ENCODE peak calls at places on chromosomes 11 and 22, in ten cellular contexts. J is Panc1, R is HepG2, S is endothelial cell of umbilical vein, E is upper lobe of left lung, I is esophagus muscularis mucosa, F is GM23338, L is breast epithelium, N is sigmoid colon, D is suprapubic skin. P is an unnamed sample.
A peak's percentile ranks its signal among the peaks of the same experiment; 100 is the strongest.

GRCh38 chr11:123653997-123654565 is 343 bp downstream of the SCN3B start:
- DNase-seq in D (no peak), J (no peak), S (peak; percentile 56), R (no peak), F (peak; percentile 79), N (peak; percentile 66), E (peak; percentile 89), I (no peak), L (peak; percentile 24), P (peak; percentile 25)

GRCh38 chr11:47270331-47271271 is 668 bp downstream of the MADD start:
- DNase-seq in S (peak; percentile 26), F (peak; percentile 59), L (no peak), N (peak; percentile 74), D (no peak), R (peak; percentile 49), I (no peak), J (no peak), E (no peak), P (peak; percentile 34)

GRCh38 chr11:3837793-3838192 is 3.0 kb downstream of the RHOG start:
- DNase-seq in N (peak; percentile 76), J (no peak), F (no peak), R (no peak), E (no peak), I (no peak), L (no peak), S (no peak), D (peak; percentile 78), P (peak; percentile 54)

GRCh38 chr22:30701872-30702271 is 7.2 kb downstream of the OSBP2 start:
- DNase-seq in S (no peak), L (no peak), R (no peak), F (no peak), N (no peak), I (no peak), J (no peak), E (no peak), D (no peak), P (no peak)

GRCh38 chr11:101436511-101437142 is 147.2 kb downstream of the TRPC6 start:
- DNase-seq in J (peak; percentile 38), D (no peak), S (peak; percentile 10), L (no peak), E (no peak), N (no peak), I (no peak), R (peak; percentile 18), F (peak; percentile 91), P (peak; percentile 34)

GRCh38 chr11:68965901-68966868 is 14.6 kb downstream of the MRGPRD start:
- DNase-seq in N (peak; percentile 57), I (no peak), L (no peak), S (no peak), D (peak; percentile 69), J (no peak), F (no peak), E (no peak), R (no peak), P (no peak)

GRCh38 chr11:23278121-23278520 is 417.8 kb upstream of the CCDC179 start:
- DNase-seq in D (no peak), L (no peak), N (no peak), S (peak; percentile 33), E (no peak), J (no peak), F (no peak), I (no peak), R (no peak), P (no peak)

GRCh38 chr11:97814325-97814959 is 1206.3 kb upstream of the CNTN5 start:
- DNase-seq in D (no peak), S (peak; percentile 1), I (no peak), J (no peak), F (no peak), R (no peak), E (no peak), L (no peak), N (no peak), P (no peak)

GRCh38 chr11:44992774-44993173 is 42.1 kb upstream of the TP53I11 start:
- DNase-seq in I (no peak), D (no peak), S (no peak), J (no peak), E (no peak), N (no peak), R (no peak), L (no peak), F (no peak), P (no peak)

GRCh38 chr11:23727821-23728220 is 769.0 kb upstream of the LUZP2 start:
- DNase-seq in J (no peak), L (no peak), R (no peak), N (no peak), E (no peak), D (no peak), I (no peak), F (no peak), S (peak; percentile 2), P (no peak)

GRCh38 chr11:127925430-127925829 is 661.9 kb downstream of the ETS1 start:
- DNase-seq in D (no peak), I (no peak), E (no peak), F (no peak), N (no peak), L (no peak), R (no peak), S (no peak), J (no peak), P (no peak)

GRCh38 chr11:125918140-125918840 is 14.0 kb downstream of the DDX25 start:
- DNase-seq in R (no peak), S (no peak), F (peak; percentile 53), L (no peak), N (no peak), J (no peak), I (peak; percentile 84), E (no peak), D (no peak), P (no peak)

GRCh38 chr22:10961043-10961860 is 4566.7 kb upstream of the OR11H1 start:
- DNase-seq in F (no peak), N (no peak), L (no peak), E (peak; percentile 88), J (no peak), S (no peak), D (no peak), I (peak; percentile 92), R (no peak), P (no peak)

GRCh38 chr11:27848423-27848822 is 148.2 kb upstream of the BDNF start:
- DNase-seq in F (no peak), L (no peak), I (no peak), S (no peak), J (no peak), N (no peak), E (no peak), R (no peak), D (no peak), P (no peak)

GRCh38 chr11:117144477-117145392 is 648 bp downstream of the PAFAH1B2 start:
- DNase-seq in L (peak; percentile 37), F (peak; percentile 58), S (peak; percentile 84), R (peak; percentile 64), N (peak; percentile 82), E (peak; percentile 92), D (peak; percentile 82), I (peak; percentile 94), J (no peak), P (peak; percentile 61)

GRCh38 chr11:35236667-35237003 is 97.7 kb downstream of the CD44 start:
- DNase-seq in L (peak; percentile 61), F (no peak), R (no peak), D (no peak), S (no peak), N (no peak), E (no peak), J (no peak), I (no peak), P (no peak)

GRCh38 chr22:37581534-37581933 is 1.6 kb upstream of the LGALS2 start:
- DNase-seq in S (no peak), R (no peak), F (no peak), N (no peak), L (peak; percentile 84), J (no peak), D (no peak), E (peak; percentile 69), I (no peak), P (peak; percentile 72)
- TF ChIP-seq POLR2AphosphoS5 in S (no peak), R (no peak), F (no peak), N (no peak), L (no peak), J (no peak), D (no peak), E (no peak), I (no peak), P (peak; percentile 29)

DNA sequence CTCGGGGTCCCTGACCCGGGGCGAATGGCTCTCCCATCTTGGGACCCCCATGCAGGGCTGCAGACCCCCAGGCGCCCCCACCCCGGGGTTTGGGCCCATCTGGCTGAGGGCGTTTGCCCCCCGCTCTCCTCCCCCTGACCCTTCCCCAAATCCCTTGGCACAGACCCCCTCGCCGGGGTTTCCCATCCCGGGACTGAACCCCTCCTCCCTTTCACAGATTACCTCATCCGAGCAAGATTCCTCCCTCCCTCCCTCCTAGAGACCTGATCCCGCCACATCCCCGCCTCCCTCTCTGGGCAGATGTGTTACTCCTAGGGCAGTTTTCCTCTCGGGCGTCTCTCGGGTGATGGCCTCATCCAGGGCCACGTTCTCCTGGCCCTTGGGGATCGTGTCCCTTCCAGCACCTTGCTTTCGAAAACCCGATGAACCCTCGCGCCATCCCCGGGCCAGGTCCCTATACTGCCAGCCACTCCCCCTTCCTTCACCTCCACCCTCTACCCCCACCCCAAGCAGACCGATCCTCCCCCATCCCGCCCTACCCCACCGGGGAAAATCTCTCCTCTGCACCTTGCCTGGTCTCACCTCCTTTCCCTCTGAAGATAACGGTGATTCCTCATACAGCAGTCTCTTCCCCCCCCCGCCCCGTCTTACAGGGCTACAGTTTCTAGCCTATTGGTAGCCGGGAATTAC is 899 bp downstream of the KMT2A start:
- DNase-seq in R (peak; percentile 10), N (peak; percentile 80), D (no peak), F (peak; percentile 78), L (peak; percentile 61), J (no peak), I (no peak), S (peak; percentile 34), E (no peak), P (peak; percentile 47)
- H3K27ac ChIP-seq in R (peak overlapping the region; percentile 63), N (peak overlapping the region; percentile 97), D (peak overlapping the region; percentile 88), F (peak overlapping the region; percentile 58), L (peak overlapping the region; percentile 99), J (peak overlapping the region; percentile 91), I (peak overlapping the region; percentile 96), S (peak overlapping the region; percentile 45), E (peak overlapping the region; percentile 94), P (peak overlapping the region; percentile 95)

GRCh38 chr11:60705895-60706294 is 6.5 kb downstream of the MS4A8 start:
- DNase-seq in L (no peak), J (no peak), S (no peak), R (no peak), F (no peak), D (no peak), E (no peak), N (no peak), I (peak; percentile 24), P (no peak)
- TF ChIP-seq POLR2AphosphoS5 in L (no peak), J (no peak), S (no peak), R (no peak), F (no peak), D (no peak), E (no peak), N (no peak), I (no peak), P (no peak)

DNA sequence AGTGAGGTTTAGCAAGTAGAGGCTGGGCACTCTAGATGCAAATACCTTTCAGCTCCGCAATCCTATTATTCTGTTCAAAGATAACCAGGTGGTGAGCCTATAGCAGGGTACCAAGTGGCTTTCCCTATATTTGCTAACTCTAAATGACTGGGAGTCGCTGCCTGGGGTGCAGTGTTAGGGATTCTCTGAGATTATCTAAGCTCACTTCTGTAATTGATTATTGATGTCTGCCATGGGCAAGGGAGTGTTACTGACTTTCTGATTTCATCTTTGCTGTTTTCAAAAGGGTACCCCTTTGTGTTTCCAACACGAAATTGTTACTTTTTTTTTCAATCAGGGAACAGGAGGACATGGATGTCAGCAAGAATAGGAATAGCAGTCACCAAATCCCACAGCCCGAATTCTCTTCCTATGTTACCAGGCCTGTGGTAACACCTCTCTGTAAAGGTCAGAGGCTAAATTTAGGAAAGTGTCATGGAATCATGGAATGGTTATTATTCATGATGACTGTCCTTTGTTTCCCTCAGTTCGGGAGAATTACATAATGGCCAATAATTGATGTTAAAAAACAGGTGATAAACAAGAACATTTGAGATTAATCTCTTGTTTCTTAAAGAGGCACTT is 62.6 kb upstream of the CRYBB3 start:
- DNase-seq in J (no peak), R (no peak), F (no peak), E (no peak), N (no peak), S (no peak), D (no peak), L (no peak), I (no peak), P (no peak)
- H3K27ac ChIP-seq in J (no peak overlapping the region), R (no peak overlapping the region), F (no peak overlapping the region), E (peak overlapping the region; percentile 79), N (no peak overlapping the region), S (no peak overlapping the region), D (peak overlapping the region; percentile 83), L (peak overlapping the region; percentile 76), I (peak overlapping the region; percentile 76), P (peak overlapping the region; percentile 84)